ENCODE peak calls at places on chromosomes 3 and 15, in nine cellular contexts. O, P, C, M, Z, B, R, I and G are unnamed samples.
A peak's percentile ranks its signal among the peaks of the same experiment; 100 is the strongest.

GRCh38 chr15:69807752-69808151 is 290.0 kb downstream of the TLE3 start:
- DNase-seq in M (no peak), I (peak; percentile 71), O (no peak), C (no peak), P (peak; percentile 57), B (no peak), R (no peak), Z (no peak), G (peak; percentile 58)

GRCh38 chr3:17039579-17039978 is 154.8 kb downstream of the PLCL2 start:
- DNase-seq in C (peak; percentile 89), B (no peak), I (peak; percentile 88), M (peak; percentile 90), O (peak; percentile 38), Z (no peak), R (no peak), P (no peak), G (peak; percentile 96)

GRCh38 chr15:101374326-101374725 is 79.3 kb upstream of the SNRPA1 start:
- DNase-seq in O (no peak), I (no peak), M (no peak), R (no peak), B (no peak), C (no peak), Z (no peak), P (peak; percentile 2), G (no peak)

GRCh38 chr15:67134577-67135492 is 69.4 kb downstream of the SMAD3 start:
- DNase-seq in R (no peak), C (no peak), O (no peak), P (no peak), I (no peak), Z (no peak), M (peak; percentile 58), B (no peak), G (no peak)

GRCh38 chr3:32118215-32118614 is 11.8 kb downstream of the GPD1L start:
- DNase-seq in C (no peak), M (no peak), B (no peak), R (no peak), Z (no peak), P (no peak), I (no peak), O (no peak), G (no peak)

GRCh38 chr15:99958426-99959097 is 225.3 kb upstream of the LYSMD4 start:
- DNase-seq in M (no peak), P (no peak), B (no peak), Z (no peak), I (no peak), C (no peak), O (no peak), R (no peak), G (no peak)

GRCh38 chr3:51676102-51676640 is 5.1 kb downstream of the TEX264 start:
- DNase-seq in P (peak; percentile 16), C (no peak), O (no peak), R (no peak), I (no peak), M (no peak), Z (no peak), B (no peak), G (no peak)

GRCh38 chr3:43016513-43016865 is 37.4 kb downstream of the GASK1A start:
- DNase-seq in I (no peak), Z (no peak), C (no peak), O (no peak), P (no peak), M (no peak), B (no peak), R (no peak), G (no peak)

GRCh38 chr3:174332413-174332812 is 526.7 kb upstream of the NAALADL2 start:
- DNase-seq in O (no peak), I (no peak), P (no peak), C (no peak), R (no peak), M (no peak), B (no peak), Z (no peak), G (no peak)

GRCh38 chr15:70063992-70064379 is 33.7 kb downstream of the TLE3 start:
- DNase-seq in C (no peak), O (no peak), M (no peak), R (no peak), P (no peak), Z (no peak), B (no peak), I (no peak), G (no peak)

GRCh38 chr3:87426916-87427315 is 150.5 kb upstream of the POU1F1 start:
- DNase-seq in O (peak; percentile 10), P (no peak), R (no peak), Z (no peak), C (peak; percentile 10), I (peak; percentile 70), B (no peak), M (no peak), G (peak; percentile 34)

GRCh38 chr3:107633327-107634141 is 110.8 kb downstream of the BBX start:
- DNase-seq in P (no peak), I (no peak), B (no peak), O (no peak), C (no peak), R (peak; percentile 66), Z (no peak), M (no peak), G (no peak)

GRCh38 chr3:157159037-157159761 is 748 bp downstream of the CCNL1 start:
- DNase-seq in B (peak; percentile 72), C (no peak), I (peak; percentile 80), Z (no peak), O (peak; percentile 26), M (peak; percentile 38), R (peak; percentile 74), P (peak; percentile 85), G (peak; percentile 69)

GRCh38 chr15:85485956-85486567 is 105.7 kb downstream of the AKAP13 start:
- DNase-seq in B (peak; percentile 18), O (peak; percentile 43), P (no peak), M (peak; percentile 86), I (peak; percentile 62), C (peak; percentile 46), Z (no peak), R (peak; percentile 84), G (peak; percentile 83)

GRCh38 chr15:38010390-38010789 is 76.0 kb downstream of the TMCO5A start:
- DNase-seq in M (no peak), P (no peak), I (no peak), O (no peak), R (no peak), B (no peak), C (no peak), Z (no peak), G (no peak)

GRCh38 chr3:15539066-15539465 is 17.6 kb upstream of the COLQ start:
- DNase-seq in P (no peak), I (no peak), C (no peak), O (no peak), B (no peak), Z (no peak), M (no peak), R (no peak), G (no peak)

GRCh38 chr3:89697321-89697916 is 590.0 kb downstream of the EPHA3 start:
- DNase-seq in C (no peak), O (no peak), B (no peak), Z (no peak), I (no peak), R (no peak), M (no peak), P (no peak), G (no peak)

GRCh38 chr3:108578064-108578463 is 11.2 kb downstream of the CIP2A start:
- DNase-seq in P (no peak), M (no peak), R (no peak), C (no peak), B (no peak), Z (no peak), O (no peak), I (no peak), G (no peak)

GRCh38 chr3:23697416-23697815 is 108.3 kb upstream of the UBE2E1 start:
- DNase-seq in C (no peak), P (no peak), R (no peak), Z (no peak), B (no peak), O (no peak), I (no peak), M (no peak), G (no peak)

GRCh38 chr3:170679190-170679589 is 93.3 kb upstream of the SLC7A14 start:
- DNase-seq in C (no peak), R (no peak), I (no peak), M (no peak), B (no peak), P (no peak), Z (no peak), O (no peak), G (no peak)

GRCh38 chr15:69783211-69783610 is 314.5 kb downstream of the TLE3 start:
- DNase-seq in O (no peak), M (no peak), C (no peak), Z (no peak), B (peak; percentile 98), R (no peak), I (no peak), P (no peak), G (no peak)

GRCh38 chr3:183626877-183627594 is 8.4 kb upstream of the KLHL24 start:
- DNase-seq in B (no peak), M (no peak), R (no peak), P (peak; percentile 82), C (no peak), O (peak; percentile 28), I (no peak), Z (no peak), G (no peak)

GRCh38 chr15:91290553-91290952 is 190.5 kb downstream of the SV2B start:
- DNase-seq in C (no peak), P (no peak), O (no peak), M (no peak), B (no peak), R (no peak), I (no peak), Z (no peak), G (no peak)

GRCh38 chr3:189978753-189979152 is 141.9 kb downstream of the P3H2 start:
- DNase-seq in O (no peak), P (no peak), B (no peak), R (no peak), M (no peak), Z (no peak), C (peak; percentile 65), I (peak; percentile 5), G (no peak)

GRCh38 chr3:140152851-140153640 is 218.1 kb downstream of the CLSTN2 start:
- DNase-seq in C (no peak), I (no peak), P (peak; percentile 50), O (no peak), B (no peak), Z (no peak), R (no peak), M (no peak), G (no peak)

GRCh38 chr3:42228796-42229195 is 37.2 kb downstream of the CCK start:
- DNase-seq in P (no peak), Z (no peak), O (no peak), C (no peak), B (peak; percentile 13), I (peak; percentile 13), R (peak; percentile 20), M (no peak), G (peak; percentile 56)

GRCh38 chr3:123805504-123805903 is 78.6 kb downstream of the MYLK start:
- DNase-seq in I (no peak), B (no peak), Z (no peak), R (no peak), C (no peak), M (no peak), O (no peak), P (no peak), G (no peak)